ENCODE peak calls at places on chromosomes 12 and 14, in six cellular contexts. One of them, this sample, is unnamed.

GRCh38 chr12:49868952-49869815 is 26.3 kb upstream of the BCDIN3D start:
- DNase-seq in Panc1: no peak
- DNase-seq in epithelial cell of esophagus: no peak
- DNase-seq in foreskin fibroblast: peak
- DNase-seq in A549: no peak
- DNase-seq in fibroblast of lung: peak
- DNase-seq in this sample: peak

GRCh38 chr12:20342111-20342510 is 26.2 kb upstream of the PDE3A start:
- DNase-seq in A549: no peak
- DNase-seq in epithelial cell of esophagus: no peak
- DNase-seq in Panc1: no peak
- DNase-seq in fibroblast of lung: no peak
- DNase-seq in foreskin fibroblast: peak
- DNase-seq in this sample: peak

GRCh38 chr12:32024884-32025599 is 65.8 kb downstream of the RESF1 start:
- DNase-seq in foreskin fibroblast: no peak
- DNase-seq in Panc1: no peak
- DNase-seq in A549: no peak
- DNase-seq in epithelial cell of esophagus: no peak
- DNase-seq in fibroblast of lung: no peak
- DNase-seq in this sample: no peak

GRCh38 chr14:89443002-89443660 is 26.1 kb upstream of the FOXN3 start:
- DNase-seq in A549: no peak
- DNase-seq in epithelial cell of esophagus: peak
- DNase-seq in fibroblast of lung: peak
- DNase-seq in foreskin fibroblast: peak
- DNase-seq in Panc1: no peak
- DNase-seq in this sample: peak

GRCh38 chr12:73892181-73892580 is 645.5 kb upstream of the ATXN7L3B start:
- DNase-seq in Panc1: no peak
- DNase-seq in fibroblast of lung: peak
- DNase-seq in epithelial cell of esophagus: peak
- DNase-seq in A549: no peak
- DNase-seq in foreskin fibroblast: no peak
- DNase-seq in this sample: no peak

GRCh38 chr12:31120392-31121008 is 46.8 kb downstream of the DDX11 start:
- DNase-seq in epithelial cell of esophagus: no peak
- DNase-seq in Panc1: no peak
- DNase-seq in A549: no peak
- DNase-seq in foreskin fibroblast: no peak
- DNase-seq in fibroblast of lung: no peak
- DNase-seq in this sample: no peak

GRCh38 chr12:13499008-13499407 is 302.5 kb downstream of the EMP1 start:
- DNase-seq in fibroblast of lung: no peak
- DNase-seq in Panc1: no peak
- DNase-seq in foreskin fibroblast: no peak
- DNase-seq in A549: no peak
- DNase-seq in epithelial cell of esophagus: no peak
- DNase-seq in this sample: no peak

GRCh38 chr12:45987339-45987726 is 3.0 kb downstream of the SCAF11 start:
- DNase-seq in Panc1: no peak
- DNase-seq in fibroblast of lung: no peak
- DNase-seq in epithelial cell of esophagus: peak
- DNase-seq in foreskin fibroblast: no peak
- DNase-seq in A549: no peak
- DNase-seq in this sample: no peak

GRCh38 chr12:46386360-46386867 is 13.8 kb upstream of the SLC38A2 start:
- DNase-seq in fibroblast of lung: peak
- DNase-seq in epithelial cell of esophagus: peak
- DNase-seq in A549: no peak
- DNase-seq in Panc1: peak
- DNase-seq in foreskin fibroblast: peak
- DNase-seq in this sample: peak

GRCh38 chr12:47795814-47796411 is 22.9 kb downstream of the SLC48A1 start:
- DNase-seq in Panc1: no peak
- DNase-seq in foreskin fibroblast: no peak
- DNase-seq in epithelial cell of esophagus: no peak
- DNase-seq in fibroblast of lung: no peak
- DNase-seq in A549: no peak
- DNase-seq in this sample: no peak

GRCh38 chr14:102775855-102776760 is 1.1 kb upstream of the TRAF3 start:
- DNase-seq in A549: no peak
- DNase-seq in epithelial cell of esophagus: peak
- DNase-seq in Panc1: no peak
- DNase-seq in foreskin fibroblast: peak
- DNase-seq in fibroblast of lung: peak
- DNase-seq in this sample: peak

GRCh38 chr14:92690171-92691011 is 58.0 kb downstream of the LGMN start:
- DNase-seq in fibroblast of lung: peak
- DNase-seq in foreskin fibroblast: peak
- DNase-seq in A549: peak
- DNase-seq in epithelial cell of esophagus: peak
- DNase-seq in Panc1: no peak
- DNase-seq in this sample: no peak

GRCh38 chr12:34218193-34219045 is 196.1 kb downstream of the ALG10 start:
- DNase-seq in Panc1: peak
- DNase-seq in A549: peak
- DNase-seq in epithelial cell of esophagus: peak
- DNase-seq in fibroblast of lung: peak
- DNase-seq in foreskin fibroblast: peak
- DNase-seq in this sample: no peak

GRCh38 chr12:106341086-106341879 is 16.3 kb upstream of the POLR3B start:
- DNase-seq in A549: no peak
- DNase-seq in fibroblast of lung: no peak
- DNase-seq in Panc1: no peak
- DNase-seq in foreskin fibroblast: peak
- DNase-seq in epithelial cell of esophagus: no peak
- DNase-seq in this sample: no peak

GRCh38 chr12:7154042-7154441 is 23.9 kb downstream of the CLSTN3 start:
- DNase-seq in epithelial cell of esophagus: no peak
- DNase-seq in Panc1: no peak
- DNase-seq in foreskin fibroblast: no peak
- DNase-seq in A549: no peak
- DNase-seq in fibroblast of lung: no peak
- DNase-seq in this sample: no peak

GRCh38 chr12:96989916-96990315 is 82.9 kb downstream of the NEDD1 start:
- DNase-seq in epithelial cell of esophagus: peak
- DNase-seq in fibroblast of lung: no peak
- DNase-seq in Panc1: no peak
- DNase-seq in A549: no peak
- DNase-seq in foreskin fibroblast: no peak
- DNase-seq in this sample: no peak

GRCh38 chr14:53962954-53963490 is 6.4 kb upstream of the BMP4 start:
- DNase-seq in fibroblast of lung: no peak
- DNase-seq in Panc1: no peak
- DNase-seq in epithelial cell of esophagus: no peak
- DNase-seq in foreskin fibroblast: no peak
- DNase-seq in A549: no peak
- DNase-seq in this sample: no peak

GRCh38 chr12:6295187-6295811 is 15.2 kb upstream of the PLEKHG6 start:
- DNase-seq in fibroblast of lung: peak
- DNase-seq in epithelial cell of esophagus: peak
- DNase-seq in foreskin fibroblast: peak
- DNase-seq in A549: peak
- DNase-seq in Panc1: no peak
- DNase-seq in this sample: no peak

GRCh38 chr12:113227169-113227568 is 5.9 kb downstream of the TPCN1 start:
- DNase-seq in foreskin fibroblast: no peak
- DNase-seq in fibroblast of lung: no peak
- DNase-seq in Panc1: no peak
- DNase-seq in A549: no peak
- DNase-seq in epithelial cell of esophagus: no peak
- DNase-seq in this sample: no peak

GRCh38 chr12:64220046-64220445 is 2.0 kb downstream of the KICS2 start:
- DNase-seq in A549: no peak
- DNase-seq in foreskin fibroblast: no peak
- DNase-seq in epithelial cell of esophagus: no peak
- DNase-seq in fibroblast of lung: no peak
- DNase-seq in Panc1: no peak
- DNase-seq in this sample: no peak
- H3K4me3 ChIP-seq in A549: no peak
- H3K4me3 ChIP-seq in foreskin fibroblast: no peak
- H3K4me3 ChIP-seq in epithelial cell of esophagus: no peak
- H3K4me3 ChIP-seq in fibroblast of lung: no peak
- H3K4me3 ChIP-seq in Panc1: peak
- H3K4me3 ChIP-seq in this sample: no peak

GRCh38 chr12:95443458-95443857 is 30.5 kb upstream of the METAP2 start:
- DNase-seq in fibroblast of lung: no peak
- DNase-seq in epithelial cell of esophagus: no peak
- DNase-seq in A549: no peak
- DNase-seq in foreskin fibroblast: no peak
- DNase-seq in Panc1: no peak
- DNase-seq in this sample: no peak
- TF ChIP-seq CTCF in fibroblast of lung: no peak
- TF ChIP-seq CTCF in epithelial cell of esophagus: no peak
- TF ChIP-seq CTCF in A549: no peak
- TF ChIP-seq CTCF in foreskin fibroblast: no peak
- TF ChIP-seq CTCF in Panc1: no peak
- TF ChIP-seq CTCF in this sample: no peak

DNA sequence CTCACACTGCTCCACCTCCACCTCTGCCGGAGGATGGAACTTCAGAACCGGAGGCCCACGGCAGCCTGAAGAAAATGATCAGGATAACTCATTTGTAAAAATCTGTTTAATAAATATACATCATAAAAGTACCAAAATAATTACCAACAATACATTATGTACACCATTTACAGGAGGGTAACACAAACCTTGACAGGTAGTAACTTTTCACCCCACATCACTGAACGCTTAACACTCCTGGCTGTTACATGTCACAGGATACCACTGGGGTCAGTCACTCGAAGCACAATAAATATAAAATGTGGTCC is 3.2 kb downstream of the NFKBIA start:
- DNase-seq in Panc1: no peak
- DNase-seq in epithelial cell of esophagus: no peak
- DNase-seq in A549: no peak
- DNase-seq in foreskin fibroblast: no peak
- DNase-seq in fibroblast of lung: no peak
- DNase-seq in this sample: no peak
- H3K4me3 ChIP-seq in Panc1: peak
- H3K4me3 ChIP-seq in epithelial cell of esophagus: peak
- H3K4me3 ChIP-seq in A549: peak
- H3K4me3 ChIP-seq in foreskin fibroblast: peak
- H3K4me3 ChIP-seq in fibroblast of lung: no peak
- H3K4me3 ChIP-seq in this sample: no peak

GRCh38 chr12:52023976-52024688 is 17.4 kb downstream of the TAMALIN start:
- DNase-seq in A549: no peak
- DNase-seq in Panc1: no peak
- DNase-seq in epithelial cell of esophagus: no peak
- DNase-seq in fibroblast of lung: no peak
- DNase-seq in foreskin fibroblast: no peak
- DNase-seq in this sample: no peak
- TF ChIP-seq CTCF in A549: peak
- TF ChIP-seq CTCF in Panc1: no peak
- TF ChIP-seq CTCF in epithelial cell of esophagus: no peak
- TF ChIP-seq CTCF in fibroblast of lung: no peak
- TF ChIP-seq CTCF in foreskin fibroblast: no peak
- TF ChIP-seq CTCF in this sample: no peak

This sample was measured in AG04449.